ENCODE peak calls at places on chromosomes 6 and 20, in four cellular contexts. C is B cell; O is effector memory CD8-positive, alpha-beta T cell; E is body of pancreas. N is an unnamed sample.

GRCh38 chr20:32034581-32035397 is 17.3 kb upstream of the HCK start:
- DNase-seq in C (peak; percentile 33), E (no peak), O (no peak), N (peak; percentile 16)

GRCh38 chr6:42450314-42451145 is 1.2 kb downstream of the TRERF1 start:
- DNase-seq in O (no peak), C (peak; percentile 19), E (no peak), N (no peak)

GRCh38 chr6:39204646-39205244 is 24.5 kb downstream of the KCNK5 start:
- DNase-seq in E (no peak), O (no peak), C (no peak), N (no peak)

GRCh38 chr20:48595495-48596475 is 232.0 kb downstream of the PREX1 start:
- DNase-seq in C (no peak), E (no peak), O (no peak), N (no peak)

GRCh38 chr6:107491059-107491609 is 1.2 kb downstream of the SOBP start:
- DNase-seq in E (peak; percentile 39), O (no peak), C (peak; percentile 43), N (peak; percentile 62)

GRCh38 chr6:166296035-166296883 is 11.9 kb downstream of the PRR18 start:
- DNase-seq in O (no peak), C (no peak), E (no peak), N (no peak)

GRCh38 chr6:143940011-143940597 is 68.0 kb downstream of the PLAGL1 start:
- DNase-seq in O (peak; percentile 36), E (peak; percentile 66), C (peak; percentile 73), N (peak; percentile 42)

GRCh38 chr20:59411191-59411988 is 111.0 kb downstream of the EDN3 start:
- DNase-seq in C (no peak), O (no peak), E (no peak), N (no peak)

GRCh38 chr20:59743767-59744485 is 139.6 kb downstream of the PHACTR3 start:
- DNase-seq in C (no peak), E (no peak), O (no peak), N (no peak)

GRCh38 chr20:37314617-37315292 is 25.3 kb downstream of the MANBAL start:
- DNase-seq in O (no peak), C (no peak), E (no peak), N (no peak)

GRCh38 chr6:118528129-118528528 is 20.0 kb upstream of the PLN start:
- DNase-seq in E (no peak), C (no peak), O (no peak), N (no peak)

GRCh38 chr6:168052291-168052891 is 26.6 kb downstream of the FRMD1 start:
- DNase-seq in C (no peak), O (no peak), E (no peak), N (no peak)

GRCh38 chr6:26333458-26334297 is 31.3 kb upstream of the BTN3A2 start:
- DNase-seq in O (no peak), C (no peak), E (no peak), N (no peak)

GRCh38 chr6:22668307-22668706 is 98.9 kb downstream of the HDGFL1 start:
- DNase-seq in E (no peak), O (no peak), C (no peak), N (no peak)

GRCh38 chr6:46269447-46270229 is 98.9 kb upstream of the ENPP5 start:
- DNase-seq in O (no peak), C (no peak), E (peak; percentile 13), N (no peak)

GRCh38 chr6:106444777-106445507 is 84.4 kb downstream of the CRYBG1 start:
- DNase-seq in O (peak; percentile 55), E (no peak), C (peak; percentile 73), N (peak; percentile 70)

GRCh38 chr20:59121714-59122376 is 41.8 kb upstream of the ZNF831 start:
- DNase-seq in E (no peak), C (peak; percentile 25), O (no peak), N (no peak)

GRCh38 chr20:23094927-23095326 is 8.8 kb upstream of the CD93 start:
- DNase-seq in O (no peak), E (no peak), C (no peak), N (no peak)

N was measured in lung microvascular endothelial cell.